ENCODE peak calls at places on chromosome 17, in nine cellular contexts. K is astrocyte of the spinal cord; D is lower leg skin; J is NAMALWA; M is NCI-H2107; Z is D341Med; O is HL-60; A is bronchial epithelial cell; F is activated CD8-positive, alpha-beta T cell treated with anti-CD3 and anti-CD28 coated beads for 36 hours. S is an unnamed sample.

GRCh38 chr17:2040942-2041560 is 771 bp upstream of the OVCA2 start:
- DNase-seq in K (no peak), D (peak; percentile 84), J (no peak), M (no peak), Z (no peak), O (no peak), A (no peak), F (no peak), S (peak; percentile 66)

GRCh38 chr17:38701504-38702165 is 3.4 kb upstream of the MLLT6 start:
- DNase-seq in K (peak; percentile 32), D (no peak), J (peak; percentile 80), M (no peak), Z (no peak), O (peak; percentile 51), A (peak; percentile 51), F (peak; percentile 95), S (peak; percentile 84)

GRCh38 chr17:19672009-19672837 is 23.7 kb downstream of the ALDH3A2 start:
- DNase-seq in K (no peak), D (peak; percentile 89), J (no peak), M (no peak), Z (no peak), O (no peak), A (no peak), F (no peak), S (no peak)

GRCh38 chr17:20077978-20078674 is 69.0 kb downstream of the SPECC1 start:
- DNase-seq in K (no peak), D (no peak), J (no peak), M (no peak), Z (no peak), O (no peak), A (peak; percentile 33), F (no peak), S (no peak)

GRCh38 chr17:42270175-42270545 is 6.0 kb downstream of the STAT5B start:
- DNase-seq in K (no peak), D (no peak), J (no peak), M (no peak), Z (no peak), O (no peak), A (no peak), F (no peak), S (no peak)

GRCh38 chr17:79011451-79012147 is 2.0 kb upstream of the CANT1 start:
- DNase-seq in K (no peak), D (no peak), J (no peak), M (no peak), Z (no peak), O (no peak), A (peak; percentile 91), F (no peak), S (peak; percentile 8)

GRCh38 chr17:11643851-11644250 is 45.6 kb downstream of the DNAH9 start:
- DNase-seq in K (no peak), D (no peak), J (no peak), M (no peak), Z (no peak), O (no peak), A (no peak), F (no peak), S (no peak)

GRCh38 chr17:29178750-29179231 is 1.4 kb downstream of the MYO18A start:
- DNase-seq in K (no peak), D (peak; percentile 86), J (peak; percentile 18), M (no peak), Z (peak; percentile 41), O (no peak), A (peak; percentile 85), F (peak; percentile 15), S (peak; percentile 49)

GRCh38 chr17:17416007-17416399 is 60.8 kb upstream of the MED9 start:
- DNase-seq in K (peak; percentile 77), D (no peak), J (peak; percentile 78), M (peak; percentile 39), Z (peak; percentile 52), O (peak; percentile 77), A (peak; percentile 86), F (peak; percentile 51), S (no peak)

GRCh38 chr17:37562016-37562745 is 47.0 kb downstream of the SYNRG start:
- DNase-seq in K (no peak), D (no peak), J (no peak), M (no peak), Z (no peak), O (no peak), A (no peak), F (no peak), S (no peak)

GRCh38 chr17:20991276-20992037 is 51.4 kb downstream of the USP22 start:
- DNase-seq in K (no peak), D (no peak), J (no peak), M (no peak), Z (no peak), O (no peak), A (no peak), F (no peak), S (peak; percentile 46)

GRCh38 chr17:78381601-78382168 is 3.2 kb downstream of the PGS1 start:
- DNase-seq in K (peak; percentile 48), D (no peak), J (no peak), M (no peak), Z (no peak), O (peak; percentile 42), A (peak; percentile 54), F (peak; percentile 66), S (no peak)

GRCh38 chr17:4664230-4664629 is 22.8 kb upstream of the ALOX15 start:
- DNase-seq in K (no peak), D (peak; percentile 18), J (no peak), M (no peak), Z (no peak), O (no peak), A (no peak), F (no peak), S (no peak)

GRCh38 chr17:61478790-61479492 is 26.7 kb downstream of the TBX4 start:
- DNase-seq in K (no peak), D (peak; percentile 68), J (no peak), M (no peak), Z (no peak), O (no peak), A (no peak), F (no peak), S (peak; percentile 48)